ENCODE peak calls at places on chromosomes 3 and 15, in nine cellular contexts. H, K, T, F, A, N, Q, G and V are unnamed samples.

GRCh38 chr3:116939091-116939490 is 229.5 kb downstream of the TUSC7 start:
- DNase-seq in H (no peak), K (no peak), T (no peak), F (no peak), A (no peak), N (peak; percentile 17), Q (no peak), G (no peak), V (no peak)

GRCh38 chr3:55655544-55655943 is 168.4 kb upstream of the WNT5A start:
- DNase-seq in H (no peak), K (no peak), T (no peak), F (no peak), A (no peak), N (peak; percentile 21), Q (no peak), G (no peak), V (no peak)

GRCh38 chr3:147701195-147701594 is 292.0 kb downstream of the ZIC1 start:
- DNase-seq in H (no peak), K (no peak), T (no peak), F (no peak), A (no peak), N (no peak), Q (no peak), G (peak; percentile 21), V (peak; percentile 20)

GRCh38 chr3:42345811-42346210 is 64.6 kb downstream of the LYZL4 start:
- DNase-seq in H (no peak), K (no peak), T (no peak), F (no peak), A (no peak), N (no peak), Q (no peak), G (no peak), V (no peak)

GRCh38 chr3:73448761-73449290 is 175.9 kb downstream of the PDZRN3 start:
- DNase-seq in H (no peak), K (no peak), T (peak; percentile 90), F (no peak), A (no peak), N (no peak), Q (peak; percentile 56), G (no peak), V (peak; percentile 20)

GRCh38 chr3:68436619-68437411 is 495.5 kb downstream of the TAFA4 start:
- DNase-seq in H (no peak), K (no peak), T (no peak), F (no peak), A (no peak), N (no peak), Q (no peak), G (no peak), V (no peak)

GRCh38 chr15:92149469-92149868 is 244.2 kb upstream of the ST8SIA2 start:
- DNase-seq in H (no peak), K (no peak), T (no peak), F (no peak), A (no peak), N (no peak), Q (no peak), G (no peak), V (peak; percentile 52)

GRCh38 chr3:35733276-35733675 is 94.0 kb downstream of the ARPP21 start:
- DNase-seq in H (no peak), K (no peak), T (no peak), F (no peak), A (no peak), N (no peak), Q (no peak), G (no peak), V (no peak)

GRCh38 chr15:53811530-53811929 is 52.1 kb upstream of the WDR72 start:
- DNase-seq in H (peak; percentile 7), K (peak; percentile 12), T (peak; percentile 32), F (peak; percentile 10), A (peak; percentile 53), N (peak; percentile 30), Q (peak; percentile 6), G (peak; percentile 45), V (peak; percentile 5)

GRCh38 chr15:53807500-53807899 is 48.0 kb upstream of the WDR72 start:
- DNase-seq in H (no peak), K (no peak), T (no peak), F (no peak), A (no peak), N (no peak), Q (no peak), G (no peak), V (no peak)

GRCh38 chr15:53802672-53803071 is 43.2 kb upstream of the WDR72 start:
- DNase-seq in H (no peak), K (no peak), T (no peak), F (no peak), A (no peak), N (no peak), Q (no peak), G (no peak), V (no peak)

DNA sequence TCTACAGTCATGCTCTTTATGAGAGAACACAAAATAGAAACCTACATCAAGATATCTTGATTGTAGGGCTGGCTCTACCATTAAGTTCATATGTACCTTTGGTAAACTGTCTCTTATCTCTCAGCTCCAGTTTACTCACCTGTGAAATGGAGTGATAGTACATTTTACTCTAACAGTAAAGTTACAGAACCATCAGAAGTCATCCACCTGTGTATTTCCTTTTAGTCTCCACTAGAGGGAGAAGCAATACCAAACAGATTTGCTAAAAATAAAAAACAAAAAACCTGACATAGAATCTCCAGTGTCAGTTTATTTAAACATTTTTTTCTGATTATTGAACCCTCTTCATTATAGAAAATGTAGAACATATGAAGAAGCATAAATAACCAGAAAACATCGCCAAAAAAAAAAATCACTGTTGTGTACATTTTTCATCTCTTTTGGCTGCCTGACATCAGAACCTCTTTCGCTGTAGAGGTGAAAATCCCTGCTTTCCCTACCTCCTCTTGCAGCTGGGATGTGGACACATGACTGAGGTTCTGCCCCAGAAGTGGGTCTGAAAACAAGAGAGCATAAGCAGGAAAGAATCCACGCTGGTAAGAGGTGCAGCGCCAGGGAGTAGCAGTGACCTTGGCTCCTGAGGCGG is 48.7 kb upstream of the WDR72 start:
- DNase-seq in H (no peak), K (peak; percentile 1), T (peak; percentile 26), F (peak; percentile 12), A (no peak), N (peak; percentile 13), Q (peak; percentile 13), G (peak; percentile 36), V (peak; percentile 30)
- TF ChIP-seq EZH2phosphoT487 in H (no peak), K (no peak), T (no peak), F (no peak), A (no peak), N (no peak), Q (no peak), G (no peak), V (no peak)

GRCh38 chr15:37933685-37934084 is 755 bp upstream of the TMCO5A start:
- DNase-seq in H (no peak), K (no peak), T (no peak), F (no peak), A (peak; percentile 12), N (no peak), Q (no peak), G (no peak), V (peak; percentile 38)
- TF ChIP-seq EZH2phosphoT487 in H (no peak), K (no peak), T (no peak), F (no peak), A (no peak), N (no peak), Q (no peak), G (no peak), V (no peak)

DNA sequence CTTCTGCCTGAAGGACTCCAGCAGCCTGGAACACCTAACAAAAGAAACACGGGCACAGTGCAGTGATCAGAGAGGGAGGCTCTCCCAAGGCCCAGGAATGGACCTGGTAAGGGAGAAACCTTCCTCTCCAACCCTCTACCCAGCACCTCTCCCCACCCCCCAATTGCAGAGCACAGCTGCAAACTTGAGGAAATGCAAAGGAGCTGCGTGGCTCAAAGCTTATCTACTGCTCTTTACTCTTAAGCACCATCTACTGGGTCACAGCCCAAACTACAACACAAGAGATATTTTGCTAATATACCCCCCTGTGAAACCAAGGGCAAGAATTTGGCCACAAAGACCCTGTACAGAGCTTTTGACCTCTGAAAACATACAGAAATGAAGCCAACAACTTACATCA is 328.3 kb downstream of the OXSM start:
- DNase-seq in H (no peak), K (peak; percentile 23), T (peak; percentile 67), F (no peak), A (no peak), N (no peak), Q (peak; percentile 68), G (peak; percentile 84), V (no peak)
- TF ChIP-seq EZH2phosphoT487 in H (no peak), K (no peak), T (no peak), F (no peak), A (no peak), N (no peak), Q (no peak), G (no peak), V (no peak)

DNA sequence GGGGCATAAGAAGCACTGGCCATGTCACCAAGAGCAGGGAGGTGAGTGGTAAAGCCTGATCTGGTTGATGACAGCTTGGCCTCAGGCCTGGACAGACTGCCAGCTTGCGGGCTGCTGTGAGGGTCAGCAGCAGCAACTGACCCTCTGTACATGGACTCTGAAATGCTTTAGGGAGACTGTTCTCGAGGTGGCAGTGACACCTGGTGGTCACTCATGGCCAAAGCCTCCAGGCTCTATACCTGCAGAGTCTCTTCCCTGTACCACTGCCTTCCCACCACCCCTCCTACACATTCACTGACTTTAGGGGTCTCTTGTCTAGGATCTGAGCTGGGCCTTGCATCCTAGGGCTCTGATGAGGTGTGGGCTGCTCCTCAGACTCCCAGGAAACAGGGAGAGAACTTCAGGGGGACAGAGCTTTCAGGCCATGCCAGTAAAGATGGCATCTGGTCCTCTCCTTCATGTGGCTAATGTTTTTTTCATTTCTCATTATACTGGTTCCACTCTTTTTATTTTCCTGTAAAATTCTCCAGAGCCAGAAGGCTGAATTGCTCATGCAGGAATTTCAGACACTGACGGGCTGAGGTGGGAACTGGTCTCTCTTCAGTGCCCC is 17.2 kb upstream of the TIMP4 start:
- DNase-seq in H (peak; percentile 28), K (peak; percentile 79), T (peak; percentile 27), F (peak; percentile 74), A (peak; percentile 73), N (peak; percentile 73), Q (peak; percentile 27), G (peak; percentile 72), V (peak; percentile 63)
- TF ChIP-seq EZH2phosphoT487 in H (no peak), K (no peak), T (no peak), F (no peak), A (no peak), N (no peak), Q (no peak), G (no peak), V (no peak)